ENCODE peak calls at places on chromosomes 1 and 21, in six cellular contexts. E is CD4-positive, alpha-beta T cell; I is CD8-positive, alpha-beta T cell; U is astrocyte of the spinal cord; B is AG04450; V is HFF-Myc. T is an unnamed sample.
A peak's percentile ranks its signal among the peaks of the same experiment; 100 is the strongest.

GRCh38 chr1:154837679-154838171 is 32.4 kb downstream of the KCNN3 start:
- DNase-seq in E (no peak), I (no peak), U (no peak), B (no peak), V (no peak), T (no peak)

GRCh38 chr21:43880111-43880985 is 15.3 kb downstream of the AGPAT3 start:
- DNase-seq in E (no peak), I (no peak), U (peak; percentile 30), B (no peak), V (no peak), T (no peak)

GRCh38 chr1:98761238-98761637 is 99.7 kb downstream of the SNX7 start:
- DNase-seq in E (no peak), I (no peak), U (no peak), B (no peak), V (no peak), T (no peak)

GRCh38 chr1:174166530-174167328 is 7.4 kb downstream of the RABGAP1L start:
- DNase-seq in E (no peak), I (no peak), U (no peak), B (no peak), V (no peak), T (no peak)

GRCh38 chr1:216640100-216640499 is 83.1 kb downstream of the ESRRG start:
- DNase-seq in E (no peak), I (no peak), U (no peak), B (no peak), V (no peak), T (no peak)

GRCh38 chr1:6491076-6491449 is 404 bp downstream of the PLEKHG5 start:
- DNase-seq in E (no peak), I (no peak), U (no peak), B (no peak), V (no peak), T (no peak)

GRCh38 chr1:13818926-13819325 is 118.9 kb downstream of the PRDM2 start:
- DNase-seq in E (no peak), I (no peak), U (no peak), B (no peak), V (no peak), T (no peak)

GRCh38 chr21:26732442-26733221 is 112.6 kb downstream of the ADAMTS1 start:
- DNase-seq in E (peak; percentile 1), I (no peak), U (peak; percentile 55), B (peak; percentile 13), V (no peak), T (peak; percentile 61)

GRCh38 chr1:204493882-204494280 is 724 bp downstream of the PIK3C2B start:
- DNase-seq in E (peak; percentile 36), I (peak; percentile 41), U (no peak), B (no peak), V (no peak), T (peak; percentile 45)

GRCh38 chr1:147669475-147670318 is 627 bp downstream of the ACP6 start:
- DNase-seq in E (peak; percentile 30), I (peak; percentile 23), U (peak; percentile 50), B (no peak), V (no peak), T (peak; percentile 64)

GRCh38 chr1:115671176-115672062 is 29.6 kb downstream of the VANGL1 start:
- DNase-seq in E (no peak), I (no peak), U (peak; percentile 67), B (no peak), V (no peak), T (peak; percentile 28)

GRCh38 chr1:61055110-61055614 is 27.2 kb upstream of the NFIA start:
- DNase-seq in E (no peak), I (no peak), U (peak; percentile 26), B (no peak), V (no peak), T (no peak)

GRCh38 chr1:223258751-223259177 is 105.2 kb downstream of the SUSD4 start:
- DNase-seq in E (no peak), I (no peak), U (peak; percentile 55), B (peak; percentile 13), V (no peak), T (no peak)

GRCh38 chr21:38817371-38818335 is 11.9 kb downstream of the ETS2 start:
- DNase-seq in E (no peak), I (no peak), U (peak; percentile 66), B (no peak), V (no peak), T (no peak)

GRCh38 chr1:176996455-176997090 is 167.9 kb downstream of the ASTN1 start:
- DNase-seq in E (no peak), I (no peak), U (peak; percentile 10), B (no peak), V (no peak), T (peak; percentile 37)

GRCh38 chr1:118912574-118912973 is 75.6 kb downstream of the TBX15 start:
- DNase-seq in E (no peak), I (no peak), U (no peak), B (no peak), V (no peak), T (no peak)

GRCh38 chr21:34271452-34271851 is 92.4 kb upstream of the KCNE2 start:
- DNase-seq in E (no peak), I (no peak), U (no peak), B (no peak), V (no peak), T (no peak)

GRCh38 chr1:15272009-15272781 is 25.2 kb downstream of the FHAD1 start:
- DNase-seq in E (no peak), I (no peak), U (peak; percentile 69), B (peak; percentile 47), V (peak; percentile 52), T (peak; percentile 60)

GRCh38 chr1:22289251-22289995 is 146.5 kb upstream of the WNT4 start:
- DNase-seq in E (no peak), I (no peak), U (peak; percentile 45), B (no peak), V (no peak), T (no peak)

GRCh38 chr1:87542697-87543096 is 214.0 kb downstream of the LMO4 start:
- DNase-seq in E (no peak), I (no peak), U (no peak), B (no peak), V (no peak), T (no peak)

GRCh38 chr1:24266398-24266941 is 52.7 kb upstream of the GRHL3 start:
- DNase-seq in E (no peak), I (no peak), U (peak; percentile 88), B (peak; percentile 20), V (peak; percentile 43), T (no peak)
- TF ChIP-seq CTCF in E (no peak), I (no peak), U (no peak), B (peak; percentile 8), V (no peak), T (no peak)

GRCh38 chr1:26533951-26534514 is 4.5 kb downstream of the RPS6KA1 start:
- DNase-seq in E (no peak), I (no peak), U (no peak), B (no peak), V (no peak), T (no peak)

GRCh38 chr1:26529655-26530539 is at the start of gene RPS6KA1:
- DNase-seq in E (peak; percentile 49), I (peak; percentile 54), U (peak; percentile 9), B (no peak), V (no peak), T (peak; percentile 87)

GRCh38 chr1:26530540-26530897 is 958 bp downstream of the RPS6KA1 start:
- DNase-seq in E (no peak), I (no peak), U (no peak), B (no peak), V (no peak), T (peak; percentile 38)

GRCh38 chr1:26530898-26531598 is 1.5 kb downstream of the RPS6KA1 start:
- DNase-seq in E (no peak), I (no peak), U (peak; percentile 50), B (no peak), V (peak; percentile 54), T (peak; percentile 37)

GRCh38 chr1:26531651-26532131 is 2.1 kb downstream of the RPS6KA1 start:
- DNase-seq in E (no peak), I (no peak), U (no peak), B (no peak), V (no peak), T (peak; percentile 16)
- TF ChIP-seq CTCF in E (no peak), I (no peak), U (no peak), B (no peak), V (no peak), T (no peak)

GRCh38 chr1:203439086-203439620 is 36.5 kb upstream of the PRELP start:
- DNase-seq in E (no peak), I (no peak), U (no peak), B (no peak), V (no peak), T (no peak)

GRCh38 chr1:203442821-203443220 is 32.8 kb upstream of the PRELP start:
- DNase-seq in E (no peak), I (no peak), U (no peak), B (no peak), V (no peak), T (no peak)

GRCh38 chr1:203441811-203442210 is 33.8 kb upstream of the PRELP start:
- DNase-seq in E (no peak), I (no peak), U (no peak), B (no peak), V (no peak), T (no peak)

GRCh38 chr1:203443296-203443695 is 32.3 kb upstream of the PRELP start:
- DNase-seq in E (no peak), I (no peak), U (no peak), B (no peak), V (no peak), T (no peak)

GRCh38 chr1:203440780-203441179 is 34.8 kb upstream of the PRELP start:
- DNase-seq in E (no peak), I (no peak), U (peak; percentile 46), B (peak; percentile 37), V (peak; percentile 41), T (no peak)
- TF ChIP-seq CTCF in E (no peak), I (no peak), U (peak; percentile 57), B (peak; percentile 70), V (peak; percentile 60), T (no peak)

DNA sequence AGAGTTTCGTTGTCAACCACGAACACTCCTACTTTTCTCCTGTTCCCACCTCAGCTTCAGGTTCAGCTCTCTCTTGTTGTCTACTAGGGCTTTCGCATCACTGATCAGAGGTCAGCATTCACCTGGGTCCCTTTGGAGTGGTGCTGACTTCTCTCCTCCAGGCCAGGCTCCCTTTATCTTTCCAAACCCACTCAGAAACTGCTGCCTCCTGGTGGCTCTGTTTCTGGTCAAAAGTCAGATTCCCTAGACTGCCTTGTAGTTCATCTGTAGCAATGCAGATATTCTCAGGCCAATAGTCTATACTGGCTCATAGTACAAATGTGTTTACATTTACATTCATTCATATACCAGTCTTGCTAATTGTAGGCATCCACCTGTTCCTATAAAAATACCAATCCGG is 6.4 kb upstream of the ERI3 start:
- DNase-seq in E (no peak), I (no peak), U (no peak), B (no peak), V (no peak), T (no peak)
- TF ChIP-seq CTCF in E (no peak), I (no peak), U (no peak), B (peak; percentile 13), V (peak; percentile 20), T (no peak)